ENCODE peak calls at places on chromosomes 3 and 15, in four cellular contexts. One of them, this sample, is unnamed.
A peak's percentile ranks its signal among the peaks of the same experiment; 100 is the strongest.

GRCh38 chr3:43031490-43032216 is 52.5 kb downstream of the GASK1A start:
- DNase-seq in GM20000: no peak
- DNase-seq in Calu3: no peak
- DNase-seq in heart left ventricle: no peak
- DNase-seq in this sample: peak; percentile 37

GRCh38 chr3:108477511-108478147 is 32.8 kb downstream of the MYH15 start:
- DNase-seq in GM20000: peak; percentile 41
- DNase-seq in Calu3: peak; percentile 58
- DNase-seq in heart left ventricle: peak; percentile 51
- DNase-seq in this sample: no peak

GRCh38 chr3:52493232-52494017 is 1.7 kb upstream of the STAB1 start:
- DNase-seq in GM20000: no peak
- DNase-seq in Calu3: no peak
- DNase-seq in heart left ventricle: no peak
- DNase-seq in this sample: no peak

GRCh38 chr3:62950227-62950626 is 75.0 kb upstream of the CADPS start:
- DNase-seq in GM20000: no peak
- DNase-seq in Calu3: no peak
- DNase-seq in heart left ventricle: no peak
- DNase-seq in this sample: no peak

GRCh38 chr15:86595741-86596140 is 516.1 kb downstream of the AGBL1 start:
- DNase-seq in GM20000: no peak
- DNase-seq in Calu3: no peak
- DNase-seq in heart left ventricle: no peak
- DNase-seq in this sample: no peak

GRCh38 chr15:99477745-99478525 is 87.8 kb upstream of the MEF2A start:
- DNase-seq in GM20000: no peak
- DNase-seq in Calu3: no peak
- DNase-seq in heart left ventricle: no peak
- DNase-seq in this sample: no peak

GRCh38 chr3:177878192-177878591 is 658.0 kb upstream of the KCNMB2 start:
- DNase-seq in GM20000: no peak
- DNase-seq in Calu3: no peak
- DNase-seq in heart left ventricle: no peak
- DNase-seq in this sample: no peak

GRCh38 chr3:41963823-41964222 is 1.9 kb upstream of the ULK4 start:
- DNase-seq in GM20000: no peak
- DNase-seq in Calu3: no peak
- DNase-seq in heart left ventricle: no peak
- DNase-seq in this sample: no peak

GRCh38 chr3:134859341-134859740 is 64.3 kb downstream of the EPHB1 start:
- DNase-seq in GM20000: no peak
- DNase-seq in Calu3: no peak
- DNase-seq in heart left ventricle: no peak
- DNase-seq in this sample: no peak

GRCh38 chr15:83250766-83251165 is 33.7 kb downstream of the BNC1 start:
- DNase-seq in GM20000: no peak
- DNase-seq in Calu3: no peak
- DNase-seq in heart left ventricle: no peak
- DNase-seq in this sample: no peak

GRCh38 chr3:178436773-178437172 is 99.5 kb upstream of the KCNMB2 start:
- DNase-seq in GM20000: peak; percentile 50
- DNase-seq in Calu3: no peak
- DNase-seq in heart left ventricle: no peak
- DNase-seq in this sample: no peak

GRCh38 chr3:110459021-110459420 is 612.6 kb upstream of the NECTIN3 start:
- DNase-seq in GM20000: no peak
- DNase-seq in Calu3: no peak
- DNase-seq in heart left ventricle: no peak
- DNase-seq in this sample: no peak

DNA sequence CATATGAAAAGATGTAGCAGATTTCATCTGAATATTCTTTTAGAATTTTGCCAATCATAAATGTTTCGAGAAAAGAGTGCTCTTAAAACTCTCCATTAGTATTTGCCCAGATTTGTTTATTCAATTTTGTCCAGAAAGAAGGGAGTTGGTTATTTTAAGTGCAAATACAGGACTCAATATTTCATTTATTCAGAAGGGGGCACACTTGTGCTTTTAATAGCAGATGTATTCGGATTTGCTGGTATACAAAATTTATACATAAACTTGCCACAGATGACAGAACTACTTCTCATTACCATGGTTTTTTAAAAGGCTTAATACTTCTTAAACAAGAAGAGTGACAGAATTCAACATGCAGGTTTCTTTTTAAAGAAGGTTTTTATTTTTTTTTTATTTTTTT is 69.8 kb upstream of the GRM7 start:
- DNase-seq in GM20000: no peak
- DNase-seq in Calu3: no peak
- DNase-seq in heart left ventricle: no peak
- DNase-seq in this sample: no peak
- TF ChIP-seq CTCF in GM20000: no peak
- TF ChIP-seq CTCF in Calu3: no peak
- TF ChIP-seq CTCF in heart left ventricle: peak; percentile 24
- TF ChIP-seq CTCF in this sample: peak; percentile 55

GRCh38 chr3:49841126-49841525 is 15.2 kb downstream of the TRAIP start:
- DNase-seq in GM20000: no peak
- DNase-seq in Calu3: peak; percentile 34
- DNase-seq in heart left ventricle: peak; percentile 29
- DNase-seq in this sample: no peak
- TF ChIP-seq CTCF in GM20000: peak; percentile 36
- TF ChIP-seq CTCF in Calu3: no peak
- TF ChIP-seq CTCF in heart left ventricle: peak; percentile 41
- TF ChIP-seq CTCF in this sample: peak; percentile 62

GRCh38 chr3:172592898-172593669 is 69.9 kb upstream of the TNFSF10 start:
- DNase-seq in GM20000: no peak
- DNase-seq in Calu3: no peak
- DNase-seq in heart left ventricle: no peak
- DNase-seq in this sample: no peak
- TF ChIP-seq CTCF in GM20000: no peak
- TF ChIP-seq CTCF in Calu3: no peak
- TF ChIP-seq CTCF in heart left ventricle: no peak
- TF ChIP-seq CTCF in this sample: no peak

GRCh38 chr3:100185847-100186246 is 71.5 kb upstream of the FILIP1L start:
- DNase-seq in GM20000: no peak
- DNase-seq in Calu3: no peak
- DNase-seq in heart left ventricle: no peak
- DNase-seq in this sample: no peak
- TF ChIP-seq CTCF in GM20000: no peak
- TF ChIP-seq CTCF in Calu3: no peak
- TF ChIP-seq CTCF in heart left ventricle: peak; percentile 21
- TF ChIP-seq CTCF in this sample: no peak

GRCh38 chr3:143952569-143953069 is 19.0 kb upstream of the DIPK2A start:
- DNase-seq in GM20000: no peak
- DNase-seq in Calu3: no peak
- DNase-seq in heart left ventricle: no peak
- DNase-seq in this sample: no peak
- TF ChIP-seq CTCF in GM20000: no peak
- TF ChIP-seq CTCF in Calu3: no peak
- TF ChIP-seq CTCF in heart left ventricle: no peak
- TF ChIP-seq CTCF in this sample: peak; percentile 43

GRCh38 chr3:12484198-12484982 is at the start of gene TSEN2:
- DNase-seq in GM20000: peak; percentile 97
- DNase-seq in Calu3: peak; percentile 96
- DNase-seq in heart left ventricle: peak; percentile 98
- DNase-seq in this sample: peak; percentile 99
- TF ChIP-seq CTCF in GM20000: no peak
- TF ChIP-seq CTCF in Calu3: no peak
- TF ChIP-seq CTCF in heart left ventricle: peak; percentile 31
- TF ChIP-seq CTCF in this sample: peak; percentile 13

GRCh38 chr15:71599404-71600225 is 210.7 kb upstream of the NR2E3 start:
- DNase-seq in GM20000: no peak
- DNase-seq in Calu3: no peak
- DNase-seq in heart left ventricle: no peak
- DNase-seq in this sample: no peak

GRCh38 chr15:71600237-71600636 is 210.1 kb upstream of the NR2E3 start:
- DNase-seq in GM20000: no peak
- DNase-seq in Calu3: no peak
- DNase-seq in heart left ventricle: no peak
- DNase-seq in this sample: no peak

GRCh38 chr15:71598741-71599140 is 211.6 kb upstream of the NR2E3 start:
- DNase-seq in GM20000: no peak
- DNase-seq in Calu3: no peak
- DNase-seq in heart left ventricle: no peak
- DNase-seq in this sample: no peak

GRCh38 chr15:71595846-71596553 is 214.4 kb upstream of the NR2E3 start:
- DNase-seq in GM20000: no peak
- DNase-seq in Calu3: no peak
- DNase-seq in heart left ventricle: no peak
- DNase-seq in this sample: no peak

DNA sequence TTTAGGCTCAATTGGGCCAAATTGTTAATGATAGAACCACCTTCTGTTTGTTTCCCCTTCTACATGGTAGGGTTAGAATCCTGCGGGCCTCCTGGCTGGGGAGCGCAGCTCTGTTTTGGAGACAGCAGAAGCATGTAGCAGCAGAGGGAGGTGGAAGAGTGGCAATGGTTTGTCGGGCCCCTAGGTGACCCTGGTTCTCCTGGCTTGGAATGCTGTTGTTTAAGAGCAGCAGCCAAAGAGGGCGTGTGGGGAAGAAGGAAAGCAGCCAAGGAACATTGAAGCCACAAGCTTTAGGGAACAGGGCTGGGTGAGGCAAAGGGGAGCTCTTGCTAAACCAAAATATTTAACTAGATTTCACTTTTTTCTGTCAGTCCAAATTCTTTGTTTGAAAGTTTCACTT is 213.7 kb upstream of the NR2E3 start:
- DNase-seq in GM20000: no peak
- DNase-seq in Calu3: no peak
- DNase-seq in heart left ventricle: peak; percentile 51
- DNase-seq in this sample: no peak
- TF ChIP-seq CTCF in GM20000: no peak
- TF ChIP-seq CTCF in Calu3: no peak
- TF ChIP-seq CTCF in heart left ventricle: no peak
- TF ChIP-seq CTCF in this sample: no peak

GRCh38 chr3:87082806-87083440 is 92.0 kb upstream of the VGLL3 start:
- DNase-seq in GM20000: peak; percentile 44
- DNase-seq in Calu3: peak; percentile 56
- DNase-seq in heart left ventricle: no peak
- DNase-seq in this sample: no peak
- TF ChIP-seq CTCF in GM20000: no peak
- TF ChIP-seq CTCF in Calu3: peak; percentile 28
- TF ChIP-seq CTCF in heart left ventricle: peak; percentile 62
- TF ChIP-seq CTCF in this sample: peak; percentile 80